ENCODE peak calls at places on chromosome 1, in seven cellular contexts. B, L, U, X, C, T and O are unnamed samples. For H4K20me1, the result is how much of the 10 kb centered on the place peaks cover.

GRCh38 chr1:75736016-75736415 is 11.5 kb downstream of the ACADM start:
- DNase-seq in U (no peak), B (no peak), L (no peak), T (no peak), X (no peak), C (no peak), O (no peak)

GRCh38 chr1:62312698-62313097 is 6.5 kb downstream of the KANK4 start:
- DNase-seq in C (no peak), X (no peak), B (no peak), U (no peak), T (no peak), L (no peak), O (no peak)

GRCh38 chr1:23354260-23354659 is 10.2 kb upstream of the HNRNPR start:
- DNase-seq in B (peak), T (no peak), X (no peak), C (no peak), L (no peak), U (no peak), O (no peak)

GRCh38 chr1:184595609-184596008 is 159.0 kb downstream of the EDEM3 start:
- DNase-seq in B (no peak), T (peak), U (no peak), C (no peak), X (no peak), L (peak), O (peak)

GRCh38 chr1:86155061-86155806 is 1.3 kb downstream of the COL24A1 start:
- DNase-seq in T (peak), L (no peak), U (peak), C (no peak), B (no peak), X (no peak), O (no peak)

GRCh38 chr1:205477759-205478247 is 22.0 kb upstream of the BLACAT1 start:
- DNase-seq in T (peak), U (no peak), L (peak), C (no peak), X (peak), B (no peak), O (peak)

GRCh38 chr1:160547371-160547901 is 24.4 kb upstream of the SLAMF6 start:
- DNase-seq in X (no peak), C (no peak), B (no peak), U (no peak), L (no peak), T (no peak), O (no peak)

GRCh38 chr1:223153177-223154119 is 10.4 kb upstream of the TLR5 start:
- DNase-seq in C (peak), T (no peak), L (peak), B (no peak), X (no peak), U (no peak), O (no peak)

GRCh38 chr1:54850737-54851136 is 36.3 kb downstream of the DHCR24 start:
- DNase-seq in C (no peak), L (peak), X (no peak), B (no peak), U (no peak), T (peak), O (peak)

GRCh38 chr1:94045465-94046056 is 75.4 kb downstream of the ABCA4 start:
- DNase-seq in T (peak), U (peak), X (peak), L (peak), B (peak), C (peak), O (peak)

GRCh38 chr1:27566462-27567182 is 37.3 kb downstream of the AHDC1 start:
- DNase-seq in U (no peak), L (no peak), B (no peak), X (no peak), C (no peak), T (no peak), O (no peak)

GRCh38 chr1:154697710-154698109 is 89.7 kb upstream of the ADAR start:
- DNase-seq in X (peak), U (no peak), L (no peak), T (no peak), B (no peak), C (peak), O (no peak)

GRCh38 chr1:172549621-172550280 is 16.8 kb downstream of the SUCO start:
- DNase-seq in T (peak), U (no peak), X (no peak), C (peak), B (no peak), L (no peak), O (no peak)
- H4K20me1 ChIP-seq in T (under half), U (under half), X (under half), C (under half), B (under half), L (under half), O (under half)

GRCh38 chr1:57380923-57381322 is 42.9 kb downstream of the DAB1 start:
- DNase-seq in B (no peak), L (no peak), C (no peak), T (no peak), X (no peak), U (no peak), O (no peak)

GRCh38 chr1:57378564-57378963 is 45.3 kb downstream of the DAB1 start:
- DNase-seq in L (no peak), X (no peak), B (no peak), C (no peak), T (no peak), U (no peak), O (no peak)

GRCh38 chr1:57377731-57378139 is 46.1 kb downstream of the DAB1 start:
- DNase-seq in T (no peak), U (peak), C (no peak), X (no peak), L (no peak), B (no peak), O (no peak)

DNA sequence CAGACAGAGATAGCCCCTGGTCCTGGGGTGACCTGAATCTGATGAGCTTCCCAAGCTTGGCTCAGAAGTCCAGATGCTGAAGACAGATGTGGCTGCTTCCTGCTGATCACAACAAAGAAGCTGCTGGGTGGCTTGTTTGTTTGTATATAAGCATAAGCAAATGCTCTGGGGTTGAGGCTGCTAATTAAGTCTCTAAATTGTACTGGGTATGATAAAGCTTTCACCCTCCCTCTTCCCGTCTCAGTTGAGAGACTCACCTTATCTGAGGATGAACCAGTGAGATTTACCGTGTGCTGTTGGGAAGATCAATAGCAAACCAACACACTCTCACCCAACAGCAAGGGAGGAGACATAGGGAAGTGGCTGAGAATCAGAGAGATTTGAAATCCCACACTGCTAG is 42.0 kb downstream of the DAB1 start:
- DNase-seq in X (no peak), B (no peak), L (no peak), C (no peak), U (no peak), T (no peak), O (no peak)
- TF ChIP-seq CTCF in X (no peak), B (no peak), L (no peak), C (no peak), U (no peak), T (no peak), O (no peak)

GRCh38 chr1:13760921-13761320 is 60.9 kb downstream of the PRDM2 start:
- DNase-seq in L (no peak), C (no peak), T (no peak), X (no peak), B (no peak), U (no peak), O (no peak)
- H4K20me1 ChIP-seq in L (half or more), C (under half), T (under half), X (under half), B (under half), U (under half), O (under half)

GRCh38 chr1:32361674-32362473 is 411 bp downstream of the FAM229A start:
- DNase-seq in C (peak), T (peak), X (no peak), U (peak), B (no peak), L (no peak), O (no peak)
- TF ChIP-seq CTCF in C (peak), T (peak), X (no peak), U (peak), B (no peak), L (no peak), O (peak)

DNA sequence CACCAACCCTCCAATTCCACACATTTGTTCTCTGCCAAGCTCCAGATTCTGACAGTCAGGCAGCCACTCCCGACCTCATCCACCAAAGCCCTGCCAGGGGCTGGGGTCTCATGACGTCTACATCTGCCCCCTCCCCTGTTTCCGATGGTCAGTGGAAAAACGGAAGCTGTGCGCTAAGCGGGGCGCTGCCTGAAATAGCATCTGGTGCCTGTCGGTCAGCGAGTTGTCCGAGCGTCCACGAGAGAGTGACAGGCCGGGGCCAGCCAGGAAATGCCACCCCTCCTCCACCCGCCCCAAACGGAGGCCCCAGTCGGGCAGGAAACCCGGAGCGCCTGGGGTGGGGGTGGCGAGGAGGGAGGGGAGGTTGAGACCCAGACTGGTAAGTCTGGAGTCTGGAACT is 3.3 kb upstream of the TAL1 start:
- DNase-seq in B (no peak), X (no peak), L (no peak), U (no peak), T (no peak), C (peak), O (no peak)
- H4K20me1 ChIP-seq in B (under half), X (under half), L (under half), U (under half), T (under half), C (under half), O (under half)

GRCh38 chr1:203217668-203218067 is 11.8 kb downstream of the CHIT1 start:
- DNase-seq in B (no peak), X (no peak), C (no peak), T (no peak), L (no peak), U (peak), O (no peak)
- TF ChIP-seq CTCF in B (no peak), X (no peak), C (no peak), T (no peak), L (no peak), U (no peak), O (no peak)